ENCODE peak calls at places on chromosome 20, in seven cellular contexts. A is nephron progenitor cell, Z is mesothelial cell of epicardium, X is heart right ventricle, J is kidney epithelial cell, C is mucosa of descending colon, W is lower lobe of right lung. M is an unnamed sample.

GRCh38 chr20:19588731-19589130 is 169.3 kb upstream of the RIN2 start:
- DNase-seq in W (no peak), X (no peak), J (no peak), A (no peak), Z (no peak), C (no peak), M (no peak)

GRCh38 chr20:3935956-3936340 is 46.8 kb downstream of the PANK2 start:
- DNase-seq in W (no peak), A (no peak), Z (no peak), J (no peak), X (no peak), C (no peak), M (no peak)

GRCh38 chr20:31496761-31497295 is 17.4 kb upstream of the HM13 start:
- DNase-seq in C (peak), X (peak), A (no peak), W (peak), J (no peak), Z (no peak), M (no peak)

GRCh38 chr20:17417221-17417620 is 114.0 kb downstream of the BFSP1 start:
- DNase-seq in C (no peak), W (no peak), Z (no peak), J (no peak), A (no peak), X (no peak), M (no peak)

GRCh38 chr20:32968833-32969241 is 35.4 kb downstream of the SUN5 start:
- DNase-seq in J (no peak), A (no peak), X (no peak), Z (no peak), C (no peak), W (no peak), M (no peak)

GRCh38 chr20:38321959-38322598 is 18.1 kb downstream of the BPI start:
- DNase-seq in A (peak), X (no peak), C (no peak), W (no peak), J (no peak), Z (no peak), M (peak)

GRCh38 chr20:39988991-39989390 is 700.0 kb downstream of the MAFB start:
- DNase-seq in Z (no peak), A (no peak), W (no peak), X (no peak), J (no peak), C (no peak), M (no peak)

GRCh38 chr20:19974621-19975435 is 42.3 kb upstream of the NAA20 start:
- DNase-seq in A (peak), W (peak), X (peak), J (peak), Z (peak), C (peak), M (peak)

GRCh38 chr20:57619053-57619831 is 984 bp downstream of the ZBP1 start:
- DNase-seq in J (no peak), W (peak), A (no peak), C (peak), Z (no peak), X (no peak), M (no peak)

GRCh38 chr20:48298851-48299484 is 513.7 kb upstream of the SULF2 start:
- DNase-seq in C (no peak), A (no peak), Z (no peak), X (no peak), W (no peak), J (peak), M (peak)

GRCh38 chr20:18847226-18847625 is 33.6 kb downstream of the SCP2D1 start:
- DNase-seq in W (no peak), X (no peak), Z (no peak), J (no peak), C (no peak), A (no peak), M (no peak)

GRCh38 chr20:22429175-22430153 is 154.9 kb downstream of the FOXA2 start:
- DNase-seq in W (no peak), Z (no peak), A (no peak), C (no peak), J (no peak), X (no peak), M (no peak)

GRCh38 chr20:21240394-21240793 is 62.7 kb upstream of the XRN2 start:
- DNase-seq in W (no peak), C (no peak), Z (no peak), A (no peak), X (no peak), J (no peak), M (no peak)

DNA sequence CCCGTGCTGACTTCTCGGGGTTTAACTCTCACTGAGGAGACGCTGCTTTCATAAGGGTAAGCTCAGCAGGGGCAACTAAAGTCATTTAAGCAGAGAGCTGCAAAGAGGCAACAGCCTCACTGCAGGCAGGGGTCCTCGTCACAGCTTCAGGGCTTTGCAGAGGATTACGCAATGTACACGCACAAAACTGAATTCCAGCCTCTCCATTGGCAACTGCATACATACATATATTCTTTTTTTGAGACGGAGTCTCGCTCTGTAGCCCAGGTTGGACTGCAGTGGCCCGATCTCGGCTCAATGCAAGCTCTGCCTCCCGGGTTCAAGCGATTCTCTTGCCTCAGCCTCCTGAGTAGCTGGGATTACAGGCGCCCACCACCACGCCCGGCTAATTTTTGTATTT is 2.4 kb downstream of the GMEB2 start:
- DNase-seq in A (no peak), J (no peak), Z (no peak), W (no peak), X (no peak), C (peak), M (no peak)
- TF ChIP-seq CTCF in A (no peak), J (no peak), Z (no peak), W (no peak), X (no peak), C (no peak), M (no peak)

DNA sequence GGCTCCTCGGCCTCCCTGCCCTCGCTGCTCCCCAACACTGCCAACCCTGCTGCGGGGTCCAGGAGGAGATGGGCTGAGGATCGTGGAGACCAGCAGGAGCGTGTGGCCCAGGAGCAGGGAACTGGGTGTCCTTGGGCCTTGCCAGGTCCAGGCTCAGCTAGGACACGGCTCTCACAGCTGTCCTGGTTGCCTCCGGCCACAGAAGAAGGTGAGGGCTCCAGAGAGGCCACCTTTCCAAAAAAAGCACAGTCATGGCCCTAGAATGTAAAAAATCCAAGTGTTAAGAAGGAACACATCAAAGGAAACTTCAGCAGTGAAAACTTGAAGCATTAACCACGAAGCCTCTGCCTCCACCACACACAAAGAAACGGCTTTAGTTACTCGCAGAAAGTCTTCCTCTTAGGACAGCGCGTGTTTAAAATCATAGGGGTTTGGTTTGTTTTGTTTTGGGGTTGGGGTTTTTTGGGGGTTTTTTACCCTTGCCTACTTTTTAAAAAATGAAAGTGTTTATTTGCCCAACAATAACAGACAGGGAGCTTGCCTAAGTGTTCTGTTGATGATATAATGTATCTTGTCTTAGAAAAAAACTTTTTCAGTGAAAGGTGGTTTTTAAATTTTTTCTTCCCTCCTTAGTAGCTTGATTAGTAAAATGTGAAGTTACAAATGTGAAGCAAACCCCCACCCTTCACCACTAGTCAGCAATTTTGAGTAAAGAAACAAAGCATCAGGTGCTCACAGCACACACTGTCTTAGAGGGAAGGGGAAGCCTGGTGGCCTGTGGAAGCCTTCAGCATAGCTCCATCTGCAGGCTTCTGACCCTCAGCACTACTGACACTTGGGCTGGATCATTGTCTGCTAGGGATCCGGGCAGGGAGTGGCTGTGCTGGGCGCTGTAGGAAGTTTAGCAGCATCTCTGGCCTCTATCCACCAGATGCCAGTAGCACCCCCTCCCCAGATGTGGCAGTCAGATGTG is 60.0 kb downstream of the PTPN1 start:
- DNase-seq in C (no peak), X (no peak), Z (no peak), W (no peak), J (no peak), A (no peak), M (no peak)
- TF ChIP-seq CTCF in C (no peak), X (no peak), Z (no peak), W (peak), J (peak), A (no peak), M (peak)

DNA sequence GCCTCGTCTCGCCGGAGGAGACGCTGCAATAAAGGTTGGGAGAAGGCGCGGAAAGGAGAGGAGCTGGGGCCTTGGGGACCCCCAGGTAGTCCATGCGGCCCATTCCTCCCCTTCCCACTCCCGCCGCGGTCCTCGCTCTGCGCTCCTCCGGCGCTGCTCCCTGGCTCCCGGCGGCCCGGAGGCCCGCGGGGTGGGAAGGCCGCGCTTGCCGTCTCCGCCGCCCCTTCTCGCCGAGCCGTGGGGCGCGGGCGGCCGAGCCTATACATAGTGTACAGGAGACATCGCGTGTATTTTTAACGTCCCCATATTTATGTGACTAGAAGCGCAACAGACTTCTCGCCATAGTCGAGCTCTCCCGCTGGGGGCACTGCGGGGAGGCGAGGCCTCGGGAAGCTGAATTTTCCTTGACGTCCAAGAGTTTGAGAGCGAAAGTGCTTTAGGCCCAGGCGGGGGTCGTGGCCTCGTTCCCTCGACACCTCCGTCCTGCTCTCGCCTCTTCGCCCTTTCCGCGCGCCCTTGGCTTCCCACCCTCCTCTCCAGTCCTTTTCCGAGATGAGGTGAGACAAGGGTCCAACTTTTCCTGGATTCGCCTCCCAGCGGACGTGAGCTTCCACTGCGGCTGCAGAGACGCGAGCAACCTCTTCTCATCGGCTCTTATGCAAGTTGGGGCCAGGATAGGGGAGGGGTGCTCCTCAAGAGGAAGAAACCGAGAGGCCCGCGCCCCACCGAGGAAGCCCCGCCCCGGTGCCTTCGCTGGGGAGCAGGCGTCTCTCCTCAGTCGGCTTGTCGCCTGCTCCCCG is 29.0 kb downstream of the SLC12A5 start:
- DNase-seq in C (peak), W (peak), A (peak), Z (no peak), X (peak), J (no peak), M (peak)
- TF ChIP-seq CTCF in C (no peak), W (no peak), A (peak), Z (peak), X (no peak), J (peak), M (peak)

GRCh38 chr20:42775866-42776265 is 413.8 kb downstream of the PTPRT start:
- DNase-seq in C (no peak), Z (no peak), J (no peak), A (no peak), W (no peak), X (no peak), M (no peak)
- TF ChIP-seq CTCF in C (no peak), Z (no peak), J (no peak), A (no peak), W (no peak), X (no peak), M (no peak)